ENCODE peak calls at places on chromosome 7, in five cellular contexts. U is Peyer's patch; Q is HCT116; H is naive thymus-derived CD4-positive, alpha-beta T cell; I is SJCRH30. R is an unnamed sample. For H3K27me3 and H3K4me1, the result is how much of the 10 kb centered on the place peaks cover.

GRCh38 chr7:25843467-25843866 is 308.5 kb upstream of the NFE2L3 start:
- DNase-seq in U (no peak), Q (no peak), H (no peak), I (no peak), R (no peak)

GRCh38 chr7:96009162-96009561 is 236.8 kb downstream of the DYNC1I1 start:
- DNase-seq in U (no peak), Q (no peak), H (no peak), I (no peak), R (no peak)

GRCh38 chr7:135645296-135645904 is 16.9 kb upstream of the STMP1 start:
- DNase-seq in U (no peak), Q (peak), H (peak), I (no peak), R (no peak)

GRCh38 chr7:128705891-128706333 is 33.2 kb upstream of the CALU start:
- DNase-seq in U (no peak), Q (no peak), H (no peak), I (no peak), R (no peak)

GRCh38 chr7:109956916-109957315 is 1134.0 kb upstream of the LRRN3 start:
- DNase-seq in U (no peak), Q (no peak), H (no peak), I (no peak), R (no peak)

GRCh38 chr7:101516849-101517248 is 112.2 kb downstream of the MYL10 start:
- DNase-seq in U (no peak), Q (no peak), H (no peak), I (no peak), R (no peak)

GRCh38 chr7:73519867-73520672 is 2.0 kb downstream of the BAZ1B start:
- DNase-seq in U (no peak), Q (no peak), H (peak), I (no peak), R (no peak)

GRCh38 chr7:126569402-126569801 is 683.3 kb downstream of the GRM8 start:
- DNase-seq in U (no peak), Q (no peak), H (no peak), I (peak), R (no peak)

GRCh38 chr7:74008687-74009086 is 19.3 kb upstream of the ELN start:
- DNase-seq in U (no peak), Q (no peak), H (no peak), I (no peak), R (no peak)

GRCh38 chr7:151368136-151368571 is 26.5 kb downstream of the NUB1 start:
- DNase-seq in U (peak), Q (peak), H (peak), I (peak), R (peak)

GRCh38 chr7:158442260-158442659 is 145.4 kb downstream of the PTPRN2 start:
- DNase-seq in U (no peak), Q (peak), H (no peak), I (no peak), R (no peak)

GRCh38 chr7:78683566-78683965 is 769.9 kb downstream of the MAGI2 start:
- DNase-seq in U (no peak), Q (no peak), H (no peak), I (no peak), R (no peak)

GRCh38 chr7:96547371-96547811 is 162.3 kb downstream of the SEM1 start:
- DNase-seq in U (no peak), Q (no peak), H (no peak), I (no peak), R (no peak)

GRCh38 chr7:30226593-30227268 is 57.7 kb upstream of the ZNRF2 start:
- DNase-seq in U (peak), Q (peak), H (no peak), I (peak), R (no peak)

DNA sequence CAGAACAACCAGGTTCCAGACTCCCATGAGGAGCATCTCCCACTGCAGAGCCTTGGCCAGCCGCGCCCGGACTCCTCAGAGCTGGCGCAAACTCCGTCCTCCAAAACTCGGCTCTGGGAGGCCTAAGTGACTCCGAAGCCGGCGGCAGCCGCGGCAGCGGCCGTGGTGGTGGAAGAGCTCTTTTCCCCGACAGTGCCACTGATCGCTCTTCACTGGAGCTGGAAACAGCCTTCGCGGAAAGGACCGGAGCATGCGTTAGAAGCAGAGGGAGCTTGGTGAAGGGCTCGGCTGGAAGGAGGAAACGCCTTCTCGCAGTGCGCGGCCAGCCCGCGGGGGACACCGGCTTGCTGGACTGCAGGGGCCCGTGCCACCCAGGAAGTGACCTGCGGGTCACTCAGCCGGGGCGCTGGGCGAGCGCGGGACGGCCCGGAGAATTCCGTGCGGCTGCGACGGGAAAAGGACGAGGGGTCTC is 5.0 kb upstream of the HOXA13 start:
- DNase-seq in U (no peak), Q (no peak), H (no peak), I (no peak), R (no peak)
- H3K27me3 ChIP-seq in U (under half), Q (under half), H (half or more), I (under half), R (half or more)

GRCh38 chr7:947391-948210 is 6.9 kb downstream of the ADAP1 start:
- DNase-seq in U (no peak), Q (no peak), H (no peak), I (no peak), R (no peak)
- H3K4me1 ChIP-seq in U (under half), Q (half or more), H (under half), I (under half), R (under half)

DNA sequence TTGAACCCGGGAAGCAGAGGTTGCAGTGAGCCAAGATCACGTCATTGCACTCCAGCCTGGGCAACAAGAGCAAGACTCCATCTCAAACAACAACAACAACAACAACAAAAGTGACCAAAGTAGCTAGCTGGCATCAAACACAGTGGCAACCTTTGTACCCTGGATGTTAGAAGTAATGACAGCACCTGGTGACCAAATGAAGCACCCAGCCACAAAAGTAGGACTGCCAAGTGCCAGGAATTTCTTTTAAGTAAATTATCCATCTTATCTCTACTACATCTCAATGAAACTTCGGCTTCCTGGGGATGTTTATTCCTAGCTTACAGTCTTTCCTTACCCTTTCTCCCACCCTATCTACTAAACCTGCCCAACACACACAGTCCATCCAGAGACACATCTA is 18.8 kb downstream of the SRPK2 start:
- DNase-seq in U (no peak), Q (no peak), H (no peak), I (no peak), R (no peak)
- H3K27ac ChIP-seq in U (no peak), Q (no peak), H (no peak), I (no peak), R (no peak)

DNA sequence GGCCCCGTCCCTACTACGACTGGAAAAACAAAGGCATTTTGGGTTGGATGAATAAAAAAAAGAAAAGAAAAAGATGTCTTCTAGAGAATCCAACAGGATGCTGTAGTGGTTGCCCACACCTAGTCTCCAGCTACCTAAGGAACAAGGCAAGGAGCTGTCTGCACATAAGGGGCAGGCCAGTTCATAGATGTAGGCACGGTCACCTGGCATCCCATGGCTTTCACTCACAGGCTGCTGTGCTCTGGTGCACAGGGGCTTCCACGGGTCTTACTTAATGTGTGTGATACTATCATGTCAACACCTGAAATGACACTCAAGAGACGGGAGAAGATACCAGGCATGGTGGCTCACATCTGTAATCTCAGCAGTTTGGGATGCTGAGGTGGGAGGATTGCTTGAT is 978 bp downstream of the KCTD7 start:
- DNase-seq in U (no peak), Q (no peak), H (no peak), I (no peak), R (no peak)
- H3K27me3 ChIP-seq in U (under half), Q (under half), H (under half), I (under half), R (under half)

DNA sequence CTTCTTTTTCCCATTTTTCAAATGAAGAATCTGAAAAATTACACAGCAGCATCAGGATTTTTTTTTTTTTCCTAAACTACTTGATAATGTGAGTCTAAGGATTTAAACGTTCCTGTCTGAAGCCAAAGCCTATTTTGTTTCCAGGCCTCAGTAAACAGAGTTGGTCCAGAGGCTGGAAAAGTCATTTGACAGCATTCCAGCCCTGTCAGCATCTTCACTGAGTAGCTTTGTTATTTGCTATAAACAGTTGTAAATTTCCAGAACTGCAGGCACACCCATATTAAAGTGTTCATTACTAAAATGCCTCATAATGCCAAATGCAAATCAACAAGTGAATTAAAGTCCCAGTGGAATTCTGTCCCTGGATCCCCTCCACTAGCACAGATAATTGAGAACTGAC is 35.5 kb upstream of the KMT2E start:
- DNase-seq in U (no peak), Q (no peak), H (no peak), I (no peak), R (no peak)
- H3K4me1 ChIP-seq in U (under half), Q (under half), H (under half), I (under half), R (under half)

GRCh38 chr7:51629206-51629605 is 312.6 kb upstream of the COBL start:
- DNase-seq in U (no peak), Q (no peak), H (no peak), I (no peak), R (no peak)
- H3K27ac ChIP-seq in U (no peak), Q (no peak), H (no peak), I (no peak), R (no peak)

GRCh38 chr7:105487559-105488218 is 34.4 kb downstream of the PUS7 start:
- DNase-seq in U (no peak), Q (no peak), H (no peak), I (peak), R (no peak)
- H3K27me3 ChIP-seq in U (under half), Q (under half), H (under half), I (under half), R (under half)